ENCODE peak calls at places on chromosomes 12 and 14, in six cellular contexts. W, Q, L, V, D and J are unnamed samples.

GRCh38 chr14:73231874-73232851 is 5.1 kb upstream of the PAPLN start:
- DNase-seq in W (no peak), Q (no peak), L (peak), V (peak), D (no peak), J (no peak)

GRCh38 chr14:37673439-37673838 is 78.0 kb downstream of the TTC6 start:
- DNase-seq in W (no peak), Q (no peak), L (no peak), V (no peak), D (no peak), J (no peak)

GRCh38 chr14:72045271-72045670 is 113.0 kb downstream of the RGS6 start:
- DNase-seq in W (no peak), Q (no peak), L (no peak), V (no peak), D (no peak), J (no peak)

GRCh38 chr12:13097526-13097925 is 5.9 kb downstream of the GSG1 start:
- DNase-seq in W (no peak), Q (peak), L (no peak), V (no peak), D (no peak), J (no peak)

GRCh38 chr12:8493084-8493483 is 20.2 kb upstream of the CLEC4D start:
- DNase-seq in W (no peak), Q (no peak), L (peak), V (peak), D (no peak), J (no peak)

GRCh38 chr12:48881652-48882324 is 16.1 kb upstream of the RND1 start:
- DNase-seq in W (no peak), Q (no peak), L (no peak), V (no peak), D (peak), J (no peak)

GRCh38 chr14:71319646-71320045 is 412.4 kb downstream of the PCNX1 start:
- DNase-seq in W (no peak), Q (peak), L (no peak), V (no peak), D (no peak), J (peak)

GRCh38 chr12:42741771-42742510 is 152.4 kb upstream of the PRICKLE1 start:
- DNase-seq in W (no peak), Q (peak), L (no peak), V (no peak), D (peak), J (no peak)

GRCh38 chr12:127143020-127143419 is 1124.0 kb upstream of the TMEM132C start:
- DNase-seq in W (no peak), Q (no peak), L (no peak), V (no peak), D (no peak), J (no peak)

GRCh38 chr12:116862167-116862566 is 19.1 kb downstream of the HRK start:
- DNase-seq in W (no peak), Q (no peak), L (no peak), V (no peak), D (no peak), J (no peak)

GRCh38 chr14:101761881-101762529 is 496 bp downstream of the PPP2R5C start:
- DNase-seq in W (no peak), Q (no peak), L (peak), V (peak), D (peak), J (no peak)

GRCh38 chr14:63682727-63683593 is 41.3 kb upstream of the WDR89 start:
- DNase-seq in W (no peak), Q (no peak), L (no peak), V (no peak), D (no peak), J (no peak)

GRCh38 chr12:91718326-91718725 is 427.3 kb downstream of the BTG1 start:
- DNase-seq in W (no peak), Q (no peak), L (no peak), V (no peak), D (no peak), J (no peak)

GRCh38 chr12:78115889-78116288 is 285.2 kb downstream of the NAV3 start:
- DNase-seq in W (no peak), Q (peak), L (no peak), V (no peak), D (no peak), J (no peak)

GRCh38 chr12:12999276-12999958 is 648 bp downstream of the HEBP1 start:
- DNase-seq in W (no peak), Q (peak), L (no peak), V (no peak), D (peak), J (no peak)

GRCh38 chr12:98838282-98838681 is 193.2 kb downstream of the APAF1 start:
- DNase-seq in W (no peak), Q (peak), L (no peak), V (no peak), D (peak), J (no peak)

GRCh38 chr12:70154960-70155589 is 88.2 kb upstream of the CNOT2 start:
- DNase-seq in W (no peak), Q (no peak), L (no peak), V (no peak), D (no peak), J (no peak)

GRCh38 chr14:73364559-73364958 is 93.8 kb downstream of the NUMB start:
- DNase-seq in W (no peak), Q (no peak), L (no peak), V (no peak), D (no peak), J (no peak)

GRCh38 chr12:45468751-45469615 is 253.1 kb downstream of the ANO6 start:
- DNase-seq in W (no peak), Q (no peak), L (no peak), V (no peak), D (no peak), J (no peak)

GRCh38 chr14:91752956-91753355 is 21.1 kb upstream of the CATSPERB start:
- DNase-seq in W (no peak), Q (no peak), L (no peak), V (no peak), D (no peak), J (no peak)

GRCh38 chr12:26746315-26746714 is 86.7 kb downstream of the ITPR2 start:
- DNase-seq in W (no peak), Q (peak), L (peak), V (no peak), D (peak), J (no peak)

GRCh38 chr14:99793213-99794155 is at the start of gene EML1:
- DNase-seq in W (peak), Q (peak), L (peak), V (peak), D (peak), J (peak)

GRCh38 chr14:105861985-105862465 is 335.6 kb downstream of the TMEM121 start:
- DNase-seq in W (no peak), Q (no peak), L (peak), V (no peak), D (no peak), J (no peak)

GRCh38 chr12:50751921-50752721 is 11.8 kb upstream of the ATF1 start:
- DNase-seq in W (peak), Q (no peak), L (peak), V (no peak), D (peak), J (no peak)

GRCh38 chr14:83058068-83058467 is 1524.4 kb upstream of the SEL1L start:
- DNase-seq in W (no peak), Q (no peak), L (no peak), V (no peak), D (no peak), J (no peak)

GRCh38 chr12:19220861-19221466 is 91.4 kb downstream of the PLEKHA5 start:
- DNase-seq in W (no peak), Q (peak), L (no peak), V (no peak), D (peak), J (no peak)

GRCh38 chr12:8698132-8698829 is 490 bp downstream of the RIMKLB start:
- DNase-seq in W (peak), Q (peak), L (peak), V (peak), D (peak), J (peak)

GRCh38 chr14:60648934-60649814 is at the start of gene SIX1:
- DNase-seq in W (peak), Q (peak), L (peak), V (peak), D (peak), J (no peak)

GRCh38 chr14:88181072-88181471 is 142.0 kb downstream of the KCNK10 start:
- DNase-seq in W (no peak), Q (no peak), L (no peak), V (no peak), D (no peak), J (no peak)

GRCh38 chr14:23055621-23056256 is 1.6 kb downstream of the CDH24 start:
- DNase-seq in W (no peak), Q (peak), L (peak), V (peak), D (peak), J (no peak)

GRCh38 chr12:95169368-95169767 is 47.9 kb downstream of the FGD6 start:
- DNase-seq in W (no peak), Q (peak), L (no peak), V (peak), D (peak), J (no peak)

GRCh38 chr14:23915559-23915958 is 38.0 kb upstream of the DHRS4 start:
- DNase-seq in W (no peak), Q (no peak), L (no peak), V (no peak), D (no peak), J (no peak)

GRCh38 chr14:73684627-73685026 is 29.6 kb downstream of the PNMA1 start:
- DNase-seq in W (no peak), Q (no peak), L (no peak), V (peak), D (no peak), J (no peak)

GRCh38 chr12:103779410-103780092 is 61.5 kb downstream of the NT5DC3 start:
- DNase-seq in W (no peak), Q (peak), L (no peak), V (no peak), D (peak), J (no peak)

GRCh38 chr14:77794357-77794756 is 5.6 kb upstream of the ADCK1 start:
- DNase-seq in W (no peak), Q (no peak), L (no peak), V (no peak), D (no peak), J (no peak)
- TF ChIP-seq CTCF in W (no peak), Q (no peak), L (no peak), V (no peak), D (no peak), J (no peak)

GRCh38 chr14:97180304-97181200 is 383.4 kb downstream of the VRK1 start:
- DNase-seq in W (no peak), Q (peak), L (no peak), V (peak), D (peak), J (no peak)
- TF ChIP-seq CTCF in W (no peak), Q (peak), L (no peak), V (peak), D (no peak), J (no peak)

GRCh38 chr12:57476162-57476992 is 3.3 kb downstream of the ARHGAP9 start:
- DNase-seq in W (no peak), Q (no peak), L (peak), V (no peak), D (no peak), J (no peak)
- TF ChIP-seq CTCF in W (peak), Q (no peak), L (peak), V (no peak), D (no peak), J (peak)

GRCh38 chr12:105233045-105233905 is 2.7 kb downstream of the APPL2 start:
- DNase-seq in W (no peak), Q (no peak), L (no peak), V (peak), D (no peak), J (no peak)

GRCh38 chr12:105237671-105238070 is 1.7 kb upstream of the APPL2 start:
- DNase-seq in W (no peak), Q (no peak), L (no peak), V (no peak), D (no peak), J (no peak)

GRCh38 chr12:105234197-105234596 is 1.8 kb downstream of the APPL2 start:
- DNase-seq in W (no peak), Q (no peak), L (no peak), V (no peak), D (no peak), J (no peak)

GRCh38 chr12:105235299-105235746 is 651 bp downstream of the APPL2 start:
- DNase-seq in W (no peak), Q (no peak), L (peak), V (peak), D (peak), J (no peak)

GRCh38 chr12:105235747-105236476 is at the start of gene APPL2:
- DNase-seq in W (peak), Q (peak), L (peak), V (peak), D (peak), J (peak)
- TF ChIP-seq CTCF in W (peak), Q (no peak), L (no peak), V (peak), D (peak), J (peak)

DNA sequence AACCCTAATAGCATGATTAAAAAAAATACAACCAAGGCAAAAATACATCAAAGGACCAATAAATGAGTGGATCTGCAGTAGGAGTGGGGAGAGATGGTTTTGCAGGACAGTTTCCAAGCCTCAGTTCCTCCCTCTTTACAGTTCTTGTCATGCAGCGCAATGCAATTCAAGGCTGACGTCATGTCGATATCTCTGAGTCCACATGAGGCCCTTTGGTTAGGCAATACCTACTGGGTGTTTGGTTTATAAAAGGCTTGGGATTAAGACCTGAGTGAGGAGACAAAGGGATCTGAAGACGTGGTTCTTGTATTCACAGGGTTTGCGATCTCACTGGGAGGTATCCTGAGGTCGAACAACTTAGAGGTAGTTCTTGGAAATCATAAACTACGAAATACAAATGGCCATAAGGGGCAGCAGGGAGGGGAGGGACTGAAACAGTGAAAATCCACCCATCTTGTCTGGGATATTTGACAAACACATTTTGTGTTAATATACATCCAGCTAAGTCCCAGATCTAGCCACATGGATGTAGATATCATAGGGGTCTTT is 441.0 kb downstream of the FUT8 start:
- DNase-seq in W (no peak), Q (no peak), L (no peak), V (no peak), D (no peak), J (no peak)
- TF ChIP-seq CTCF in W (no peak), Q (no peak), L (no peak), V (no peak), D (no peak), J (no peak)

GRCh38 chr12:82688619-82689018 is 1.9 kb downstream of the TMTC2 start:
- DNase-seq in W (no peak), Q (no peak), L (no peak), V (no peak), D (no peak), J (no peak)

GRCh38 chr12:82685721-82686222 is 934 bp upstream of the TMTC2 start:
- DNase-seq in W (peak), Q (peak), L (peak), V (peak), D (peak), J (peak)

GRCh38 chr12:82688035-82688501 is 1.4 kb downstream of the TMTC2 start:
- DNase-seq in W (no peak), Q (peak), L (no peak), V (no peak), D (peak), J (no peak)

GRCh38 chr12:82687020-82687951 is 580 bp downstream of the TMTC2 start:
- DNase-seq in W (peak), Q (peak), L (peak), V (peak), D (peak), J (peak)

GRCh38 chr12:82686223-82687019 is at the start of gene TMTC2:
- DNase-seq in W (peak), Q (peak), L (peak), V (peak), D (peak), J (peak)
- TF ChIP-seq CTCF in W (no peak), Q (no peak), L (no peak), V (no peak), D (no peak), J (no peak)

DNA sequence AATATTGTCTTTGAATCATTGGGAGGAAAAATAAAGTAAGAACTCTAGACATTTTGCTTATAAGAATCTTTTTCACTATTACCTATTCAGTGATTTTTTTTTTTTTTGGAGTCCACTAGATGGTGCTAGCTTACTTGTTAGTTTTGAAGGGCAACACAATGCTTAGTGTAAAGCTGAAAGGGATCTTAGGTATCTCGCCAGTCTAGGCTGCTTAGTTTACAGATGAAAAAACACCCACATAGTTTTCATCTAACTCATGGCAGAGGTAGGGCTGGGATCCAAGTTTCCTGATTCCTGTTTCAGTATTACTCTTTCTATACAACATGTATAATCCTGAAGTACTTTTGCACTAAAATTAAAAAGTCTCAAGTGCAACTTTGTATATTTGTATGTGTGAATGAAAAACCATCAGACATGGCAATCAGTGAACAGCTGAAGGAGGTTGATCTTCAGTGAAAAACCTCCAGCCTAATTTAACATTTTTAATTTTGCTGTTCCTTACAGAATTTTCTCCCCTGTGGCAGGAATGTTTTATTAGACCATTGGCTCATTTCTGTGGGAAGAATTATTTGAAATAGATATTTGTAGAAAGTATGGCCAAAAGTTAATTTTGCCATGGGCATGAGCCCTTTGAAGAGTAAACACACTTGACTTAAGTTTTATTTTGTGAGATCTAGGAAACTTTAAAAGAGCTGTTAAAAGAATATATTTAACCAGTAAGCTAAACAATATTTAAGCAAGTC is 40.7 kb downstream of the LRRIQ1 start:
- DNase-seq in W (no peak), Q (peak), L (peak), V (no peak), D (peak), J (no peak)
- TF ChIP-seq CTCF in W (peak), Q (peak), L (peak), V (peak), D (peak), J (peak)

GRCh38 chr12:114015851-114016250 is 49.7 kb upstream of the RBM19 start:
- DNase-seq in W (no peak), Q (no peak), L (no peak), V (no peak), D (no peak), J (no peak)

GRCh38 chr12:114011711-114012110 is 45.6 kb upstream of the RBM19 start:
- DNase-seq in W (no peak), Q (no peak), L (no peak), V (no peak), D (no peak), J (no peak)

GRCh38 chr12:114012744-114013431 is 46.8 kb upstream of the RBM19 start:
- DNase-seq in W (no peak), Q (no peak), L (no peak), V (no peak), D (no peak), J (no peak)

GRCh38 chr12:114018669-114019068 is 52.5 kb upstream of the RBM19 start:
- DNase-seq in W (no peak), Q (peak), L (no peak), V (no peak), D (no peak), J (no peak)

GRCh38 chr12:114013601-114014345 is 47.6 kb upstream of the RBM19 start:
- DNase-seq in W (no peak), Q (peak), L (no peak), V (no peak), D (peak), J (no peak)
- TF ChIP-seq CTCF in W (peak), Q (peak), L (no peak), V (no peak), D (peak), J (peak)